ENCODE peak calls at places on chromosomes 2 and 18, in four cellular contexts. F is kidney epithelial cell, N is testis, I is psoas muscle. X is an unnamed sample.

GRCh38 chr2:57981369-57981768 is 65.2 kb upstream of the VRK2 start:
- DNase-seq in F (no peak), N (no peak), I (no peak), X (no peak)

GRCh38 chr2:233419626-233420431 is 65.5 kb downstream of the DGKD start:
- DNase-seq in F (no peak), N (peak; percentile 14), I (no peak), X (no peak)

GRCh38 chr2:191500566-191501389 is 177.2 kb upstream of the NABP1 start:
- DNase-seq in F (no peak), N (no peak), I (no peak), X (no peak)

GRCh38 chr2:171307560-171307959 is 126.2 kb downstream of the METTL8 start:
- DNase-seq in F (peak; percentile 42), N (no peak), I (no peak), X (no peak)

GRCh38 chr2:223952280-223952968 is 4.8 kb upstream of the MRPL44 start:
- DNase-seq in F (no peak), N (no peak), I (no peak), X (no peak)

GRCh38 chr2:197620113-197620512 is 55.3 kb downstream of the RFTN2 start:
- DNase-seq in F (no peak), N (no peak), I (no peak), X (no peak)

GRCh38 chr2:64565358-64565757 is 41.2 kb downstream of the AFTPH start:
- DNase-seq in F (no peak), N (no peak), I (no peak), X (no peak)

GRCh38 chr18:46073474-46074331 is 1.6 kb upstream of the PSTPIP2 start:
- DNase-seq in F (peak; percentile 29), N (peak; percentile 63), I (no peak), X (peak; percentile 30)

GRCh38 chr2:73776869-73777519 is 2.9 kb downstream of the DUSP11 start:
- DNase-seq in F (no peak), N (no peak), I (no peak), X (no peak)

GRCh38 chr2:239132156-239132709 is 268.6 kb downstream of the HDAC4 start:
- DNase-seq in F (no peak), N (no peak), I (peak; percentile 47), X (no peak)

GRCh38 chr2:207390302-207391095 is 139.3 kb upstream of the CREB1 start:
- DNase-seq in F (no peak), N (no peak), I (no peak), X (no peak)

GRCh38 chr2:19035238-19035637 is 323.2 kb downstream of the OSR1 start:
- DNase-seq in F (no peak), N (peak; percentile 78), I (peak; percentile 64), X (no peak)

GRCh38 chr18:79912409-79912991 is 39.0 kb downstream of the SLC66A2 start:
- DNase-seq in F (no peak), N (peak; percentile 11), I (peak; percentile 80), X (no peak)

GRCh38 chr2:84314901-84315330 is 144.2 kb downstream of the SUCLG1 start:
- DNase-seq in F (peak; percentile 25), N (peak; percentile 93), I (peak; percentile 73), X (peak; percentile 92)

GRCh38 chr2:241957276-241957675 is 87.7 kb downstream of the RTP5 start:
- DNase-seq in F (no peak), N (no peak), I (no peak), X (no peak)

GRCh38 chr2:127479219-127479825 is 47.0 kb downstream of the IWS1 start:
- DNase-seq in F (peak; percentile 21), N (no peak), I (no peak), X (no peak)

GRCh38 chr2:231184319-231184718 is 14.1 kb upstream of the ARMC9 start:
- DNase-seq in F (no peak), N (no peak), I (no peak), X (no peak)

GRCh38 chr18:50629148-50629631 is 69.3 kb downstream of the MAPK4 start:
- DNase-seq in F (no peak), N (no peak), I (no peak), X (no peak)

GRCh38 chr2:221350621-221351020 is 221.5 kb downstream of the EPHA4 start:
- DNase-seq in F (no peak), N (no peak), I (no peak), X (peak; percentile 29)

GRCh38 chr2:234952270-234953115 is 676 bp downstream of the SH3BP4 start:
- DNase-seq in F (no peak), N (peak; percentile 25), I (no peak), X (peak; percentile 47)
- H3K4me3 ChIP-seq in F (peak overlapping the region; percentile 78), N (peak overlapping the region; percentile 81), I (peak overlapping the region; percentile 78), X (peak overlapping the region; percentile 84)

GRCh38 chr18:78293516-78293915 is 686.1 kb upstream of the SALL3 start:
- DNase-seq in F (no peak), N (no peak), I (no peak), X (no peak)
- H3K4me3 ChIP-seq in F (peak overlapping the region; percentile 26), N (no peak overlapping the region), I (no peak overlapping the region), X (no peak overlapping the region)

DNA sequence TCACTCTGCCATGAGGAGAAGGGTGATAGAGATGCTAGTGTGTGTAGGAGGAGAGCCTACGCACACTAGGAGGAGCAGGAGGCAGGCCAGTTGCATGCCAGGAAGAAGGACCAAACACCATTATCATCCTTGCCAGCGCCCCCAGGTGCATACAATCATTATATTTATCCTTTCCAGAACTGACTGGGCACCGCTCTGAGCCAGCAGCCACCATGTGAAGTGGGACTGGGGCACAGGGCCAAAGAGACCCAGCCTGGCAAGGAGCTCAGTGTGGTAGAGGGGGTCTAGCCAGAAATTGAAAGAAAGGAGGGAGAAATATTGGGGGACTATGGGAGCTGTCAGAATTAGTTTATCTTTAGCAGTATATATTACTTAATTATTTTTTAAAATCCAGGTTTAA is 8.3 kb upstream of the GPR148 start:
- DNase-seq in F (no peak), N (no peak), I (no peak), X (no peak)
- H3K4me3 ChIP-seq in F (no peak overlapping the region), N (no peak overlapping the region), I (no peak overlapping the region), X (no peak overlapping the region)

GRCh38 chr2:10844083-10844482 is 31.5 kb upstream of the PDIA6 start:
- DNase-seq in F (peak; percentile 44), N (peak; percentile 80), I (peak; percentile 93), X (peak; percentile 91)
- H3K4me3 ChIP-seq in F (no peak overlapping the region), N (no peak overlapping the region), I (peak overlapping the region; percentile 42), X (no peak overlapping the region)

X was measured in thyroid gland.